ENCODE peak calls at places on chromosomes 13 and 19, in seven cellular contexts. N, D, G, Z, W, E and M are unnamed samples.

GRCh38 chr13:30382836-30383525 is 39.3 kb upstream of the UBE2L5 start:
- DNase-seq in N (no peak), D (no peak), G (no peak), Z (no peak), W (no peak), E (no peak), M (no peak)

GRCh38 chr19:29708553-29709439 is 6.3 kb downstream of the C19orf12 start:
- DNase-seq in N (no peak), D (no peak), G (no peak), Z (no peak), W (peak), E (no peak), M (peak)

GRCh38 chr19:11106477-11106876 is 17.2 kb downstream of the LDLR start:
- DNase-seq in N (no peak), D (no peak), G (no peak), Z (no peak), W (no peak), E (no peak), M (peak)

GRCh38 chr19:48906324-48906723 is 6.2 kb downstream of the NUCB1 start:
- DNase-seq in N (no peak), D (no peak), G (no peak), Z (no peak), W (no peak), E (no peak), M (no peak)

GRCh38 chr13:99374169-99374991 is 67.2 kb upstream of the GPR183 start:
- DNase-seq in N (no peak), D (no peak), G (no peak), Z (no peak), W (no peak), E (no peak), M (no peak)

GRCh38 chr13:27830010-27830409 is 37.7 kb downstream of the GSX1 start:
- DNase-seq in N (peak), D (peak), G (no peak), Z (peak), W (peak), E (peak), M (peak)

GRCh38 chr13:77362166-77362565 is 35.3 kb upstream of the MYCBP2 start:
- DNase-seq in N (no peak), D (no peak), G (no peak), Z (no peak), W (no peak), E (no peak), M (no peak)

GRCh38 chr19:58305932-58306323 is 751 bp downstream of the ERVK3-1 start:
- DNase-seq in N (no peak), D (no peak), G (no peak), Z (peak), W (no peak), E (no peak), M (no peak)

GRCh38 chr13:112446347-112446861 is 70.2 kb downstream of the SPACA7 start:
- DNase-seq in N (no peak), D (no peak), G (no peak), Z (no peak), W (no peak), E (no peak), M (no peak)

GRCh38 chr19:50496189-50497029 is 14.6 kb downstream of the JOSD2 start:
- DNase-seq in N (no peak), D (no peak), G (no peak), Z (no peak), W (no peak), E (no peak), M (peak)

GRCh38 chr19:13231663-13232062 is 81.5 kb downstream of the IER2 start:
- DNase-seq in N (no peak), D (no peak), G (no peak), Z (no peak), W (no peak), E (no peak), M (no peak)

GRCh38 chr19:1284979-1285736 is 515 bp upstream of the EFNA2 start:
- DNase-seq in N (no peak), D (no peak), G (no peak), Z (no peak), W (no peak), E (no peak), M (peak)

GRCh38 chr13:53250272-53250875 is 221.8 kb downstream of the OLFM4 start:
- DNase-seq in N (no peak), D (no peak), G (peak), Z (peak), W (peak), E (peak), M (peak)

GRCh38 chr19:16867211-16867610 is 21.6 kb upstream of the F2RL3 start:
- DNase-seq in N (no peak), D (no peak), G (no peak), Z (no peak), W (no peak), E (no peak), M (no peak)

GRCh38 chr19:2507109-2507508 is 31.2 kb downstream of the GADD45B start:
- DNase-seq in N (no peak), D (no peak), G (no peak), Z (no peak), W (peak), E (no peak), M (peak)

GRCh38 chr13:58855283-58855682 is 1223.7 kb downstream of the PCDH17 start:
- DNase-seq in N (no peak), D (no peak), G (peak), Z (no peak), W (peak), E (no peak), M (no peak)

GRCh38 chr13:42875448-42876269 is 94.3 kb downstream of the FAM216B start:
- DNase-seq in N (no peak), D (no peak), G (no peak), Z (no peak), W (no peak), E (no peak), M (peak)

GRCh38 chr13:25422153-25422552 is 50.4 kb downstream of the ATP8A2 start:
- DNase-seq in N (no peak), D (no peak), G (no peak), Z (no peak), W (no peak), E (no peak), M (no peak)

GRCh38 chr13:52925221-52925620 is 76.8 kb upstream of the PCDH8 start:
- DNase-seq in N (no peak), D (no peak), G (no peak), Z (no peak), W (peak), E (no peak), M (no peak)

GRCh38 chr19:35774274-35775045 is 904 bp upstream of the ARHGAP33 start:
- DNase-seq in N (no peak), D (no peak), G (no peak), Z (no peak), W (no peak), E (no peak), M (no peak)

GRCh38 chr13:29494520-29494919 is 101.0 kb downstream of the SLC7A1 start:
- DNase-seq in N (no peak), D (no peak), G (no peak), Z (no peak), W (no peak), E (no peak), M (no peak)

GRCh38 chr13:19561585-19561984 is 253 bp upstream of the TPTE2 start:
- DNase-seq in N (no peak), D (no peak), G (no peak), Z (no peak), W (no peak), E (no peak), M (no peak)

GRCh38 chr19:32497386-32497785 is 83.6 kb upstream of the PDCD5 start:
- DNase-seq in N (no peak), D (no peak), G (no peak), Z (no peak), W (no peak), E (no peak), M (no peak)

GRCh38 chr19:19747357-19748220 is 14.7 kb upstream of the ZNF14 start:
- DNase-seq in N (no peak), D (no peak), G (no peak), Z (no peak), W (no peak), E (no peak), M (no peak)

GRCh38 chr19:56839665-56840451 is 668 bp downstream of the PEG3 start:
- DNase-seq in N (no peak), D (no peak), G (peak), Z (no peak), W (peak), E (no peak), M (peak)

GRCh38 chr13:108325863-108326262 is 56.3 kb downstream of the TNFSF13B start:
- DNase-seq in N (no peak), D (no peak), G (no peak), Z (no peak), W (no peak), E (no peak), M (no peak)

GRCh38 chr19:12828494-12828893 is 5.9 kb downstream of the RTBDN start:
- DNase-seq in N (peak), D (no peak), G (no peak), Z (no peak), W (no peak), E (peak), M (peak)

GRCh38 chr13:67223742-67224141 is 6.4 kb downstream of the PCDH9 start:
- DNase-seq in N (no peak), D (no peak), G (no peak), Z (no peak), W (no peak), E (no peak), M (no peak)

GRCh38 chr13:25069911-25070310 is 26.0 kb upstream of the PABPC3 start:
- DNase-seq in N (no peak), D (no peak), G (no peak), Z (no peak), W (no peak), E (no peak), M (no peak)

GRCh38 chr13:59774511-59774911 is 389.2 kb downstream of the DIAPH3 start:
- DNase-seq in N (no peak), D (no peak), G (peak), Z (peak), W (peak), E (no peak), M (no peak)

GRCh38 chr19:344625-345319 is at the start of gene MIER2:
- DNase-seq in N (peak), D (peak), G (no peak), Z (peak), W (peak), E (peak), M (peak)

GRCh38 chr13:111153977-111154332 is 38.8 kb downstream of the ARHGEF7 start:
- DNase-seq in N (peak), D (peak), G (no peak), Z (peak), W (no peak), E (peak), M (no peak)

GRCh38 chr13:43908156-43909126 is 28.7 kb downstream of the LACC1 start:
- DNase-seq in N (no peak), D (no peak), G (peak), Z (peak), W (peak), E (peak), M (peak)

GRCh38 chr13:98828614-98829013 is 76.1 kb upstream of the SLC15A1 start:
- DNase-seq in N (no peak), D (no peak), G (no peak), Z (no peak), W (no peak), E (no peak), M (no peak)

GRCh38 chr13:103195762-103196161 is 129.5 kb upstream of the SLC10A2 start:
- DNase-seq in N (no peak), D (no peak), G (no peak), Z (no peak), W (peak), E (no peak), M (no peak)

GRCh38 chr13:112901951-112902651 is 66.9 kb upstream of the MCF2L start:
- DNase-seq in N (no peak), D (no peak), G (no peak), Z (no peak), W (peak), E (no peak), M (no peak)

GRCh38 chr19:728011-728410 is 19.3 kb downstream of the PALM start:
- DNase-seq in N (no peak), D (no peak), G (no peak), Z (peak), W (no peak), E (no peak), M (no peak)

GRCh38 chr19:57903298-57904174 is 12.9 kb downstream of the ZNF417 start:
- DNase-seq in N (no peak), D (no peak), G (no peak), Z (peak), W (peak), E (peak), M (peak)